ENCODE peak calls at places on chromosomes 7 and 10, in six cellular contexts. K is OCI-LY7, I is heart left ventricle, X is breast epithelium, Q is Panc1, S is ovary. P is an unnamed sample.

GRCh38 chr10:68096913-68097509 is 12.3 kb upstream of the MYPN start:
- DNase-seq in X (peak; percentile 35), I (no peak), K (no peak), S (no peak), Q (peak; percentile 96), P (no peak)

GRCh38 chr10:125991009-125991788 is 94.8 kb downstream of the FANK1 start:
- DNase-seq in K (no peak), Q (no peak), I (no peak), S (no peak), X (no peak), P (no peak)

GRCh38 chr10:30058570-30059132 is 735 bp downstream of the JCAD start:
- DNase-seq in X (no peak), S (peak; percentile 48), K (no peak), Q (no peak), I (peak; percentile 73), P (no peak)

GRCh38 chr7:81608748-81609382 is 161.0 kb downstream of the HGF start:
- DNase-seq in X (no peak), K (no peak), Q (no peak), I (no peak), S (no peak), P (no peak)

GRCh38 chr10:93189959-93190358 is 116.3 kb downstream of the CYP26A1 start:
- DNase-seq in K (no peak), Q (no peak), S (no peak), I (no peak), X (peak; percentile 67), P (no peak)

GRCh38 chr10:84076047-84076388 is 63.3 kb upstream of the GHITM start:
- DNase-seq in I (no peak), Q (no peak), X (no peak), S (peak; percentile 16), K (no peak), P (no peak)

GRCh38 chr10:66627156-66627555 is 298.7 kb upstream of the LRRTM3 start:
- DNase-seq in Q (peak; percentile 15), I (no peak), S (no peak), X (no peak), K (peak; percentile 1), P (peak; percentile 16)

GRCh38 chr7:1122832-1123501 is 35.1 kb downstream of the GPER1 start:
- DNase-seq in K (no peak), Q (no peak), X (no peak), S (no peak), I (peak; percentile 83), P (no peak)

GRCh38 chr10:34773617-34774261 is 41.4 kb downstream of the PARD3 start:
- DNase-seq in I (no peak), Q (no peak), K (no peak), S (no peak), X (no peak), P (no peak)

GRCh38 chr7:154899893-154900292 is 103.0 kb downstream of the PAXIP1 start:
- DNase-seq in Q (no peak), I (no peak), K (no peak), S (no peak), X (no peak), P (no peak)

GRCh38 chr10:819816-820215 is 111.7 kb downstream of the LARP4B start:
- DNase-seq in Q (no peak), K (no peak), I (no peak), X (no peak), S (no peak), P (no peak)

GRCh38 chr7:36208997-36209813 is 56.2 kb downstream of the EEPD1 start:
- DNase-seq in Q (no peak), S (no peak), K (no peak), X (no peak), I (no peak), P (no peak)

GRCh38 chr10:1737222-1738061 is at the start of gene ADARB2:
- DNase-seq in Q (no peak), S (peak; percentile 16), X (no peak), I (peak; percentile 70), K (no peak), P (no peak)

GRCh38 chr10:15405319-15405718 is 34.2 kb upstream of the FAM171A1 start:
- DNase-seq in K (no peak), X (no peak), S (no peak), Q (no peak), I (no peak), P (no peak)

GRCh38 chr10:71325258-71325657 is 6.2 kb downstream of the SLC29A3 start:
- DNase-seq in X (no peak), I (no peak), K (no peak), Q (no peak), S (no peak), P (no peak)

GRCh38 chr7:80496586-80496985 is 15.3 kb downstream of the GNAT3 start:
- DNase-seq in K (no peak), S (no peak), I (no peak), Q (no peak), X (no peak), P (no peak)

GRCh38 chr7:116317907-116318306 is 107.6 kb downstream of the TES start:
- DNase-seq in Q (no peak), X (no peak), I (no peak), S (no peak), K (no peak), P (no peak)

GRCh38 chr10:77493851-77494788 is 143.5 kb downstream of the KCNMA1 start:
- DNase-seq in K (no peak), Q (no peak), I (no peak), S (no peak), X (no peak), P (peak; percentile 29)

GRCh38 chr7:9280088-9280487 is 846.7 kb downstream of the NXPH1 start:
- DNase-seq in I (no peak), S (no peak), X (no peak), Q (no peak), K (no peak), P (no peak)

GRCh38 chr10:132140167-132140925 is 46.4 kb upstream of the DPYSL4 start:
- DNase-seq in S (no peak), X (no peak), Q (no peak), I (peak; percentile 44), K (no peak), P (no peak)

GRCh38 chr7:44395067-44395466 is 69.7 kb upstream of the CAMK2B start:
- DNase-seq in X (no peak), Q (no peak), K (no peak), S (no peak), I (no peak), P (no peak)

GRCh38 chr7:56609852-56610355 is 493.7 kb upstream of the NUPR2 start:
- DNase-seq in K (no peak), S (no peak), Q (no peak), I (no peak), X (no peak), P (no peak)

GRCh38 chr10:5458425-5458824 is 40.9 kb downstream of the CALML5 start:
- DNase-seq in K (no peak), I (no peak), Q (no peak), X (no peak), S (no peak), P (no peak)
- H3K27ac ChIP-seq in K (no peak overlapping the region), I (no peak overlapping the region), Q (no peak overlapping the region), X (no peak overlapping the region), S (no peak overlapping the region), P (no peak overlapping the region)

GRCh38 chr7:151244156-151244870 is 4.2 kb downstream of the SMARCD3 start:
- DNase-seq in X (no peak), Q (no peak), I (no peak), S (peak; percentile 52), K (peak; percentile 66), P (no peak)
- H3K4me1 ChIP-seq in X (peaks cover 21% of the 10 kb centered on the region), Q (peaks cover 26% of the 10 kb centered on the region), I (peaks cover 62% of the 10 kb centered on the region), S (peaks cover 13% of the 10 kb centered on the region), K (peaks cover 53% of the 10 kb centered on the region), P (peaks cover 4% of the 10 kb centered on the region)

DNA sequence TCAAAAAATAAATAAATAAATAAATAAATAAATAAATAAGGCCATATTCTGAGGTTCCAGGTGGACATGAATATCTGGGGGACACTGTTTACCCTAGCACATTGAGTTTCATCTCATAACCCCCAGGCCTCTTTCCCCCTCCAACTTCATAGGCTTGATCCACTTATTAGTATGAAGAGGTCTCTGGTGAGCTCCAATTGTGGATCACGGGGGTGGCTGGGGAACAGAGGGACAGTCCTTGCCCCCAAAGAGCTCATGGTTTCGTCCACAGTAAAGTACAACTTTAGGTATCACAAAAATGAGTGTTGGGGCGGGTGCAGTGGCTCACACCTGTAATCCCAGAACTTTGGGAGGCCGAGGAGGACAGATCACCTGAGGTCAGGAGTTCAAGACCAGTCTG is 93.4 kb upstream of the TNRC18 start:
- DNase-seq in S (no peak), Q (no peak), X (no peak), I (no peak), K (no peak), P (no peak)
- H3K27ac ChIP-seq in S (no peak overlapping the region), Q (no peak overlapping the region), X (no peak overlapping the region), I (no peak overlapping the region), K (no peak overlapping the region), P (no peak overlapping the region)

GRCh38 chr10:96663794-96664193 is 56.5 kb downstream of the PIK3AP1 start:
- DNase-seq in S (no peak), X (no peak), K (no peak), Q (no peak), I (no peak), P (no peak)
- H3K4me1 ChIP-seq in S (peaks cover 4% of the 10 kb centered on the region), X (no peaks in the 10 kb centered on the region), K (peaks cover 62% of the 10 kb centered on the region), Q (no peaks in the 10 kb centered on the region), I (peaks cover 10% of the 10 kb centered on the region), P (no peaks in the 10 kb centered on the region)